ENCODE peak calls at places on chromosomes 4 and X, in five cellular contexts. I is stimulated activated CD4-positive, alpha-beta T cell treated with anti-CD3 and anti-CD28 coated beads, Interleukin-4, amount 100 ng/mL, for 4 hours; U is heart left ventricle; A is NCI-H69; Q is G401. Z is an unnamed sample.

GRCh38 chr4:25032126-25032525 is 1.4 kb upstream of the LGI2 start:
- DNase-seq in I (no peak), U (no peak), A (no peak), Q (no peak), Z (no peak)

GRCh38 chr4:23962462-23962861 is 72.6 kb upstream of the PPARGC1A start:
- DNase-seq in I (no peak), U (no peak), A (peak), Q (no peak), Z (no peak)

GRCh38 chr4:174401471-174402130 is 117.9 kb downstream of the CEP44 start:
- DNase-seq in I (no peak), U (no peak), A (no peak), Q (no peak), Z (no peak)

GRCh38 chr4:2059726-2060577 is 825 bp downstream of the NAT8L start:
- DNase-seq in I (no peak), U (peak), A (peak), Q (no peak), Z (no peak)

GRCh38 chrX:111181883-111182400 is 86.0 kb downstream of the PAK3 start:
- DNase-seq in I (no peak), U (no peak), A (peak), Q (no peak), Z (no peak)

GRCh38 chr4:107913283-107913899 is 18.0 kb upstream of the CYP2U1 start:
- DNase-seq in I (no peak), U (no peak), A (peak), Q (peak), Z (no peak)

GRCh38 chrX:80432863-80433262 is 12.6 kb downstream of the TENT5D start:
- DNase-seq in I (no peak), U (no peak), A (no peak), Q (no peak), Z (no peak)

GRCh38 chr4:140633154-140633553 is 64.4 kb upstream of the UCP1 start:
- DNase-seq in I (no peak), U (no peak), A (no peak), Q (no peak), Z (no peak)

GRCh38 chr4:26061248-26061986 is 147.4 kb downstream of the SMIM20 start:
- DNase-seq in I (no peak), U (no peak), A (peak), Q (no peak), Z (no peak)

GRCh38 chrX:12903646-12904045 is 2.8 kb upstream of the TLR8 start:
- DNase-seq in I (no peak), U (no peak), A (no peak), Q (no peak), Z (no peak)

GRCh38 chr4:22574880-22575279 is 59.0 kb upstream of the ADGRA3 start:
- DNase-seq in I (no peak), U (no peak), A (no peak), Q (no peak), Z (no peak)

GRCh38 chr4:123361195-123361861 is 35.3 kb upstream of the SPRY1 start:
- DNase-seq in I (no peak), U (peak), A (peak), Q (no peak), Z (no peak)

GRCh38 chr4:86592553-86593249 is 1.4 kb upstream of the PTPN13 start:
- DNase-seq in I (no peak), U (no peak), A (peak), Q (no peak), Z (no peak)

GRCh38 chr4:152937535-152938236 is 1.6 kb downstream of the FHDC1 start:
- DNase-seq in I (peak), U (peak), A (peak), Q (peak), Z (peak)

GRCh38 chr4:111268769-111269414 is 646.0 kb upstream of the PITX2 start:
- DNase-seq in I (no peak), U (no peak), A (no peak), Q (no peak), Z (no peak)

Z was measured in activated B cell treated with CpG ODN at 0.5 μM for 24 hours.